ENCODE peak calls at places on chromosomes 6 and 20, in seven cellular contexts. M is GM12878, R is SK-N-SH, Y is A549, T is HepG2, F is ovary, W is sigmoid colon. B is an unnamed sample.

GRCh38 chr20:63810730-63811490 is 20.2 kb downstream of the ZBTB46 start:
- DNase-seq in M (no peak), R (no peak), Y (no peak), T (no peak), F (peak; percentile 74), W (no peak), B (no peak)

GRCh38 chr20:23528867-23529431 is 38.0 kb downstream of the CST8 start:
- DNase-seq in M (no peak), R (no peak), Y (no peak), T (no peak), F (no peak), W (no peak), B (no peak)

GRCh38 chr6:38773338-38773737 is 58.2 kb downstream of the DNAH8 start:
- DNase-seq in M (no peak), R (no peak), Y (no peak), T (peak; percentile 19), F (no peak), W (no peak), B (no peak)

GRCh38 chr6:139895205-139895793 is 520.9 kb upstream of the CITED2 start:
- DNase-seq in M (no peak), R (no peak), Y (no peak), T (no peak), F (no peak), W (no peak), B (no peak)

GRCh38 chr6:105452924-105453756 is 50.3 kb upstream of the PREP start:
- DNase-seq in M (peak; percentile 54), R (no peak), Y (no peak), T (no peak), F (no peak), W (no peak), B (peak; percentile 35)

GRCh38 chr6:317452-318144 is 25.3 kb downstream of the DUSP22 start:
- DNase-seq in M (peak; percentile 96), R (no peak), Y (no peak), T (no peak), F (no peak), W (peak; percentile 65), B (no peak)

GRCh38 chr6:10521104-10521808 is at the start of gene GCNT2:
- DNase-seq in M (no peak), R (no peak), Y (peak; percentile 46), T (peak; percentile 92), F (no peak), W (no peak), B (peak; percentile 61)

GRCh38 chr6:125144822-125145221 is 8.8 kb upstream of the TPD52L1 start:
- DNase-seq in M (no peak), R (no peak), Y (no peak), T (no peak), F (no peak), W (no peak), B (no peak)

GRCh38 chr6:75893058-75893775 is 144.2 kb downstream of the MYO6 start:
- DNase-seq in M (peak; percentile 19), R (peak; percentile 51), Y (peak; percentile 5), T (peak; percentile 61), F (no peak), W (no peak), B (no peak)

GRCh38 chr20:6837730-6838129 is 70.2 kb downstream of the BMP2 start:
- DNase-seq in M (no peak), R (no peak), Y (no peak), T (no peak), F (no peak), W (no peak), B (no peak)

GRCh38 chr20:3677733-3678132 is 4.1 kb downstream of the ADAM33 start:
- DNase-seq in M (no peak), R (no peak), Y (no peak), T (no peak), F (peak; percentile 93), W (peak; percentile 92), B (no peak)

GRCh38 chr6:158086054-158086705 is 81.9 kb downstream of the SERAC1 start:
- DNase-seq in M (no peak), R (no peak), Y (no peak), T (no peak), F (no peak), W (no peak), B (no peak)

GRCh38 chr6:24847402-24847801 is 48.7 kb upstream of the ARMH2 start:
- DNase-seq in M (no peak), R (no peak), Y (no peak), T (no peak), F (no peak), W (no peak), B (no peak)

GRCh38 chr6:127952831-127953230 is 52.0 kb upstream of the THEMIS start:
- DNase-seq in M (no peak), R (no peak), Y (no peak), T (no peak), F (no peak), W (no peak), B (no peak)

GRCh38 chr6:56664007-56664406 is 21.3 kb upstream of the DST start:
- DNase-seq in M (no peak), R (no peak), Y (no peak), T (peak; percentile 32), F (no peak), W (no peak), B (no peak)

GRCh38 chr6:158545043-158545966 is 14.6 kb upstream of the TMEM181 start:
- DNase-seq in M (no peak), R (no peak), Y (no peak), T (peak; percentile 91), F (no peak), W (no peak), B (no peak)

GRCh38 chr6:29603456-29603855 is 18.5 kb downstream of the OR2H2 start:
- DNase-seq in M (no peak), R (no peak), Y (no peak), T (no peak), F (no peak), W (no peak), B (no peak)

GRCh38 chr6:166351715-166352285 is 9.5 kb upstream of the SFT2D1 start:
- DNase-seq in M (peak; percentile 75), R (no peak), Y (no peak), T (peak; percentile 21), F (no peak), W (no peak), B (no peak)

GRCh38 chr6:137795510-137795909 is 71.5 kb upstream of the TNFAIP3 start:
- DNase-seq in M (no peak), R (no peak), Y (no peak), T (no peak), F (no peak), W (no peak), B (no peak)

GRCh38 chr20:62652051-62652893 is 10.0 kb downstream of the SLCO4A1 start:
- DNase-seq in M (peak; percentile 85), R (peak; percentile 70), Y (peak; percentile 79), T (peak; percentile 90), F (peak; percentile 95), W (peak; percentile 98), B (peak; percentile 93)

GRCh38 chr6:41039060-41039998 is at the start of gene UNC5CL:
- DNase-seq in M (no peak), R (peak; percentile 45), Y (peak; percentile 64), T (peak; percentile 45), F (no peak), W (no peak), B (peak; percentile 78)

GRCh38 chr6:86558318-86558717 is 379.0 kb upstream of the HTR1E start:
- DNase-seq in M (no peak), R (peak; percentile 43), Y (no peak), T (no peak), F (no peak), W (no peak), B (no peak)

GRCh38 chr6:135310291-135310690 is 129.2 kb downstream of the MYB start:
- DNase-seq in M (no peak), R (no peak), Y (no peak), T (no peak), F (no peak), W (no peak), B (no peak)

GRCh38 chr6:135304883-135305282 is 123.8 kb downstream of the MYB start:
- DNase-seq in M (no peak), R (no peak), Y (no peak), T (no peak), F (no peak), W (no peak), B (no peak)

GRCh38 chr6:135305684-135306083 is 124.6 kb downstream of the MYB start:
- DNase-seq in M (no peak), R (no peak), Y (no peak), T (no peak), F (no peak), W (no peak), B (no peak)

GRCh38 chr6:135306166-135306565 is 125.1 kb downstream of the MYB start:
- DNase-seq in M (no peak), R (no peak), Y (no peak), T (no peak), F (no peak), W (no peak), B (no peak)

GRCh38 chr6:135306740-135307420 is 125.8 kb downstream of the MYB start:
- DNase-seq in M (no peak), R (no peak), Y (no peak), T (no peak), F (no peak), W (no peak), B (no peak)
- TF ChIP-seq EP300 in M (no peak), R (no peak), Y (no peak), T (no peak), F (no peak), W (no peak), B (no peak)

GRCh38 chr6:113672691-113673149 is 184.4 kb upstream of the MARCKS start:
- DNase-seq in M (no peak), R (peak; percentile 69), Y (no peak), T (peak; percentile 23), F (peak; percentile 63), W (peak; percentile 70), B (peak; percentile 45)
- H3K4me3 ChIP-seq in M (no peak overlapping the region), R (peak overlapping the region; percentile 30), Y (no peak overlapping the region), T (peak overlapping the region; percentile 57), F (peak overlapping the region; percentile 13), W (peak overlapping the region; percentile 8), B (peak overlapping the region; percentile 20)

GRCh38 chr20:38123021-38123587 is 42.0 kb downstream of the TGM2 start:
- DNase-seq in M (no peak), R (no peak), Y (no peak), T (peak; percentile 78), F (peak; percentile 53), W (peak; percentile 44), B (peak; percentile 24)
- TF ChIP-seq EP300 in M (no peak), R (no peak), Y (no peak), T (no peak), F (no peak), W (no peak), B (no peak)

GRCh38 chr6:25971187-25971811 is 8.7 kb downstream of the TRIM38 start:
- DNase-seq in M (no peak), R (no peak), Y (peak; percentile 29), T (peak; percentile 29), F (no peak), W (no peak), B (no peak)

GRCh38 chr6:25972128-25972527 is 9.5 kb downstream of the TRIM38 start:
- DNase-seq in M (no peak), R (no peak), Y (no peak), T (no peak), F (no peak), W (no peak), B (no peak)

GRCh38 chr6:25972902-25973301 is 10.3 kb downstream of the TRIM38 start:
- DNase-seq in M (no peak), R (no peak), Y (no peak), T (no peak), F (no peak), W (no peak), B (no peak)

GRCh38 chr6:25966707-25967106 is 4.1 kb downstream of the TRIM38 start:
- DNase-seq in M (no peak), R (no peak), Y (no peak), T (no peak), F (no peak), W (no peak), B (no peak)

GRCh38 chr6:25968769-25969168 is 6.2 kb downstream of the TRIM38 start:
- DNase-seq in M (no peak), R (no peak), Y (no peak), T (no peak), F (no peak), W (no peak), B (no peak)
- H3K4me3 ChIP-seq in M (peak overlapping the region; percentile 56), R (no peak overlapping the region), Y (no peak overlapping the region), T (no peak overlapping the region), F (no peak overlapping the region), W (no peak overlapping the region), B (no peak overlapping the region)